ENCODE peak calls at places on chromosomes 4 and X, in four cellular contexts. One of them, this sample, is unnamed.

GRCh38 chrX:132740316-132741123 is 217.9 kb downstream of the HS6ST2 start:
- DNase-seq in iris pigment epithelial cell: no peak
- DNase-seq in NCI-H510A treated with DMSO at 0.1 percent for 48 hours: no peak
- DNase-seq in CD4-positive, CD25-positive, alpha-beta regulatory T cell: no peak
- DNase-seq in this sample: no peak

GRCh38 chrX:120260369-120260768 is 9.8 kb downstream of the ZBTB33 start:
- DNase-seq in iris pigment epithelial cell: no peak
- DNase-seq in NCI-H510A treated with DMSO at 0.1 percent for 48 hours: peak; percentile 66
- DNase-seq in CD4-positive, CD25-positive, alpha-beta regulatory T cell: no peak
- DNase-seq in this sample: no peak

GRCh38 chr4:106652095-106652494 is 283.5 kb upstream of the GIMD1 start:
- DNase-seq in iris pigment epithelial cell: no peak
- DNase-seq in NCI-H510A treated with DMSO at 0.1 percent for 48 hours: no peak
- DNase-seq in CD4-positive, CD25-positive, alpha-beta regulatory T cell: no peak
- DNase-seq in this sample: no peak

GRCh38 chr4:107219681-107220080 is 183.6 kb upstream of the DKK2 start:
- DNase-seq in iris pigment epithelial cell: peak; percentile 79
- DNase-seq in NCI-H510A treated with DMSO at 0.1 percent for 48 hours: no peak
- DNase-seq in CD4-positive, CD25-positive, alpha-beta regulatory T cell: no peak
- DNase-seq in this sample: no peak

GRCh38 chrX:65932173-65933084 is 107.5 kb downstream of the VSIG4 start:
- DNase-seq in iris pigment epithelial cell: no peak
- DNase-seq in NCI-H510A treated with DMSO at 0.1 percent for 48 hours: no peak
- DNase-seq in CD4-positive, CD25-positive, alpha-beta regulatory T cell: no peak
- DNase-seq in this sample: no peak

GRCh38 chrX:155027509-155028066 is 944 bp downstream of the FUNDC2 start:
- DNase-seq in iris pigment epithelial cell: peak; percentile 85
- DNase-seq in NCI-H510A treated with DMSO at 0.1 percent for 48 hours: peak; percentile 25
- DNase-seq in CD4-positive, CD25-positive, alpha-beta regulatory T cell: peak; percentile 22
- DNase-seq in this sample: no peak

GRCh38 chr4:26267087-26267486 is 53.7 kb upstream of the RBPJ start:
- DNase-seq in iris pigment epithelial cell: no peak
- DNase-seq in NCI-H510A treated with DMSO at 0.1 percent for 48 hours: no peak
- DNase-seq in CD4-positive, CD25-positive, alpha-beta regulatory T cell: no peak
- DNase-seq in this sample: no peak

GRCh38 chr4:148834804-148835598 is 392.8 kb upstream of the NR3C2 start:
- DNase-seq in iris pigment epithelial cell: peak; percentile 1
- DNase-seq in NCI-H510A treated with DMSO at 0.1 percent for 48 hours: peak; percentile 15
- DNase-seq in CD4-positive, CD25-positive, alpha-beta regulatory T cell: no peak
- DNase-seq in this sample: peak; percentile 35

GRCh38 chr4:162056947-162057346 is 106.9 kb downstream of the FSTL5 start:
- DNase-seq in iris pigment epithelial cell: peak; percentile 17
- DNase-seq in NCI-H510A treated with DMSO at 0.1 percent for 48 hours: no peak
- DNase-seq in CD4-positive, CD25-positive, alpha-beta regulatory T cell: no peak
- DNase-seq in this sample: no peak

GRCh38 chrX:49291615-49292337 is 11.7 kb upstream of the GAGE10 start:
- DNase-seq in iris pigment epithelial cell: peak; percentile 47
- DNase-seq in NCI-H510A treated with DMSO at 0.1 percent for 48 hours: no peak
- DNase-seq in CD4-positive, CD25-positive, alpha-beta regulatory T cell: peak; percentile 54
- DNase-seq in this sample: peak; percentile 35

GRCh38 chr4:75820676-75821075 is 81.6 kb downstream of the PPEF2 start:
- DNase-seq in iris pigment epithelial cell: no peak
- DNase-seq in NCI-H510A treated with DMSO at 0.1 percent for 48 hours: no peak
- DNase-seq in CD4-positive, CD25-positive, alpha-beta regulatory T cell: no peak
- DNase-seq in this sample: no peak

GRCh38 chr4:146335763-146336412 is 121.5 kb downstream of the REELD1 start:
- DNase-seq in iris pigment epithelial cell: no peak
- DNase-seq in NCI-H510A treated with DMSO at 0.1 percent for 48 hours: no peak
- DNase-seq in CD4-positive, CD25-positive, alpha-beta regulatory T cell: no peak
- DNase-seq in this sample: no peak

GRCh38 chr4:13705521-13706035 is 78.1 kb upstream of the BOD1L1 start:
- DNase-seq in iris pigment epithelial cell: peak; percentile 15
- DNase-seq in NCI-H510A treated with DMSO at 0.1 percent for 48 hours: no peak
- DNase-seq in CD4-positive, CD25-positive, alpha-beta regulatory T cell: no peak
- DNase-seq in this sample: no peak

GRCh38 chrX:129779747-129780146 is at the start of gene SASH3:
- DNase-seq in iris pigment epithelial cell: no peak
- DNase-seq in NCI-H510A treated with DMSO at 0.1 percent for 48 hours: no peak
- DNase-seq in CD4-positive, CD25-positive, alpha-beta regulatory T cell: peak; percentile 63
- DNase-seq in this sample: peak; percentile 82

GRCh38 chr4:40575846-40576245 is 53.8 kb downstream of the RBM47 start:
- DNase-seq in iris pigment epithelial cell: no peak
- DNase-seq in NCI-H510A treated with DMSO at 0.1 percent for 48 hours: no peak
- DNase-seq in CD4-positive, CD25-positive, alpha-beta regulatory T cell: no peak
- DNase-seq in this sample: no peak

GRCh38 chr4:7892212-7893019 is 47.2 kb downstream of the AFAP1 start:
- DNase-seq in iris pigment epithelial cell: peak; percentile 94
- DNase-seq in NCI-H510A treated with DMSO at 0.1 percent for 48 hours: no peak
- DNase-seq in CD4-positive, CD25-positive, alpha-beta regulatory T cell: no peak
- DNase-seq in this sample: no peak

GRCh38 chr4:102826105-102826889 is 1.1 kb downstream of the UBE2D3 start:
- DNase-seq in iris pigment epithelial cell: no peak
- DNase-seq in NCI-H510A treated with DMSO at 0.1 percent for 48 hours: no peak
- DNase-seq in CD4-positive, CD25-positive, alpha-beta regulatory T cell: no peak
- DNase-seq in this sample: no peak

GRCh38 chrX:131548994-131549393 is 5.1 kb downstream of the OR13H1 start:
- DNase-seq in iris pigment epithelial cell: no peak
- DNase-seq in NCI-H510A treated with DMSO at 0.1 percent for 48 hours: no peak
- DNase-seq in CD4-positive, CD25-positive, alpha-beta regulatory T cell: no peak
- DNase-seq in this sample: no peak

GRCh38 chr4:75629239-75629638 is 1.1 kb downstream of the CDKL2 start:
- DNase-seq in iris pigment epithelial cell: no peak
- DNase-seq in NCI-H510A treated with DMSO at 0.1 percent for 48 hours: peak; percentile 90
- DNase-seq in CD4-positive, CD25-positive, alpha-beta regulatory T cell: no peak
- DNase-seq in this sample: no peak

GRCh38 chrX:1646009-1646408 is 31.1 kb downstream of the ASMT start:
- DNase-seq in iris pigment epithelial cell: no peak
- DNase-seq in NCI-H510A treated with DMSO at 0.1 percent for 48 hours: no peak
- DNase-seq in CD4-positive, CD25-positive, alpha-beta regulatory T cell: no peak
- DNase-seq in this sample: no peak

GRCh38 chr4:156113138-156113537 is 159.5 kb upstream of the CTSO start:
- DNase-seq in iris pigment epithelial cell: no peak
- DNase-seq in NCI-H510A treated with DMSO at 0.1 percent for 48 hours: no peak
- DNase-seq in CD4-positive, CD25-positive, alpha-beta regulatory T cell: no peak
- DNase-seq in this sample: no peak